ENCODE peak calls at places on chromosomes 16 and 17, in seven cellular contexts. C is effector CD4-positive, alpha-beta T cell; X is NCI-H1048; Y is A549; B is endothelial cell; Q is PC-3; W is M059J. T is an unnamed sample.

GRCh38 chr16:21649196-21649595 is 3.2 kb downstream of the IGSF6 start:
- DNase-seq in C (no peak), X (no peak), Y (no peak), B (no peak), Q (no peak), W (no peak), T (no peak)

GRCh38 chr17:73066148-73066884 is 26.2 kb downstream of the SLC39A11 start:
- DNase-seq in C (no peak), X (no peak), Y (no peak), B (no peak), Q (peak; percentile 19), W (no peak), T (no peak)

GRCh38 chr17:50926523-50926922 is 60.4 kb upstream of the TOB1 start:
- DNase-seq in C (no peak), X (no peak), Y (no peak), B (no peak), Q (no peak), W (no peak), T (no peak)

GRCh38 chr17:75460295-75460694 is 3.9 kb downstream of the TMEM94 start:
- DNase-seq in C (no peak), X (no peak), Y (no peak), B (no peak), Q (no peak), W (no peak), T (no peak)

GRCh38 chr17:46868689-46869187 is 17.4 kb downstream of the WNT9B start:
- DNase-seq in C (no peak), X (no peak), Y (peak; percentile 38), B (no peak), Q (no peak), W (peak; percentile 12), T (no peak)

GRCh38 chr17:72602517-72603345 is 481.9 kb downstream of the SOX9 start:
- DNase-seq in C (no peak), X (no peak), Y (peak; percentile 97), B (no peak), Q (peak; percentile 83), W (peak; percentile 97), T (no peak)

GRCh38 chr16:48158296-48158695 is 2.5 kb upstream of the ABCC12 start:
- DNase-seq in C (no peak), X (no peak), Y (peak; percentile 64), B (no peak), Q (peak; percentile 78), W (peak; percentile 99), T (no peak)

GRCh38 chr16:69320731-69321073 is 9.6 kb downstream of the VPS4A start:
- DNase-seq in C (no peak), X (no peak), Y (no peak), B (no peak), Q (no peak), W (no peak), T (no peak)

GRCh38 chr17:5775098-5775497 is 190.8 kb upstream of the NLRP1 start:
- DNase-seq in C (no peak), X (no peak), Y (no peak), B (no peak), Q (no peak), W (no peak), T (no peak)

GRCh38 chr17:45288825-45289224 is 26.9 kb upstream of the SPATA32 start:
- DNase-seq in C (no peak), X (no peak), Y (no peak), B (no peak), Q (no peak), W (no peak), T (no peak)

GRCh38 chr17:65020284-65020683 is 36.3 kb downstream of the GNA13 start:
- DNase-seq in C (no peak), X (no peak), Y (no peak), B (no peak), Q (peak; percentile 67), W (peak; percentile 65), T (no peak)

GRCh38 chr17:55742272-55743102 is 8.4 kb upstream of the PCTP start:
- DNase-seq in C (no peak), X (no peak), Y (no peak), B (no peak), Q (no peak), W (no peak), T (no peak)

GRCh38 chr16:2035431-2036199 is 8.9 kb downstream of the NHERF2 start:
- DNase-seq in C (no peak), X (no peak), Y (peak; percentile 84), B (no peak), Q (peak; percentile 80), W (peak; percentile 95), T (no peak)

GRCh38 chr16:76360384-76360783 is 83.2 kb downstream of the CNTNAP4 start:
- DNase-seq in C (no peak), X (no peak), Y (no peak), B (no peak), Q (no peak), W (no peak), T (no peak)

GRCh38 chr17:78130439-78131101 is at the start of gene TMC8:
- DNase-seq in C (peak; percentile 70), X (no peak), Y (no peak), B (no peak), Q (no peak), W (no peak), T (no peak)

GRCh38 chr17:12085076-12085949 is 64.6 kb downstream of the MAP2K4 start:
- DNase-seq in C (no peak), X (no peak), Y (peak; percentile 8), B (no peak), Q (no peak), W (no peak), T (no peak)

GRCh38 chr17:1769826-1770477 is 8.1 kb downstream of the SERPINF1 start:
- DNase-seq in C (no peak), X (no peak), Y (peak; percentile 78), B (no peak), Q (peak; percentile 17), W (no peak), T (no peak)

GRCh38 chr16:69197573-69197972 is 10.6 kb downstream of the SNTB2 start:
- DNase-seq in C (no peak), X (no peak), Y (no peak), B (no peak), Q (no peak), W (no peak), T (no peak)

GRCh38 chr16:76486740-76487139 is 209.5 kb downstream of the CNTNAP4 start:
- DNase-seq in C (no peak), X (no peak), Y (no peak), B (no peak), Q (no peak), W (no peak), T (no peak)

GRCh38 chr16:30691907-30692306 is 7.1 kb upstream of the SRCAP start:
- DNase-seq in C (no peak), X (no peak), Y (no peak), B (no peak), Q (no peak), W (no peak), T (no peak)

GRCh38 chr17:78314683-78315354 is 45.1 kb downstream of the SOCS3 start:
- DNase-seq in C (no peak), X (no peak), Y (no peak), B (no peak), Q (no peak), W (no peak), T (no peak)

GRCh38 chr17:51342257-51342656 is 81.9 kb downstream of the UTP18 start:
- DNase-seq in C (no peak), X (no peak), Y (no peak), B (no peak), Q (no peak), W (no peak), T (no peak)

GRCh38 chr17:33262724-33263123 is 30.4 kb downstream of the ASIC2 start:
- DNase-seq in C (no peak), X (no peak), Y (peak; percentile 17), B (no peak), Q (no peak), W (no peak), T (no peak)

GRCh38 chr17:78910885-78911284 is 7.9 kb upstream of the CEP295NL start:
- DNase-seq in C (no peak), X (no peak), Y (no peak), B (no peak), Q (no peak), W (no peak), T (no peak)

GRCh38 chr17:20702692-20703091 is 123.2 kb downstream of the CDRT15L2 start:
- DNase-seq in C (no peak), X (no peak), Y (no peak), B (no peak), Q (peak; percentile 0), W (no peak), T (no peak)

GRCh38 chr16:49048557-49048956 is 233.1 kb downstream of the CBLN1 start:
- DNase-seq in C (no peak), X (no peak), Y (no peak), B (no peak), Q (peak; percentile 64), W (peak; percentile 84), T (no peak)

GRCh38 chr17:67431210-67432015 is 54.3 kb downstream of the PITPNC1 start:
- DNase-seq in C (no peak), X (no peak), Y (peak; percentile 61), B (no peak), Q (peak; percentile 79), W (peak; percentile 92), T (no peak)

GRCh38 chr17:40462343-40463121 is 19.3 kb downstream of the IGFBP4 start:
- DNase-seq in C (no peak), X (no peak), Y (peak; percentile 60), B (peak; percentile 28), Q (peak; percentile 1), W (no peak), T (no peak)

GRCh38 chr17:80082403-80083135 is 18.8 kb upstream of the GAA start:
- DNase-seq in C (peak; percentile 31), X (peak; percentile 28), Y (peak; percentile 81), B (peak; percentile 75), Q (peak; percentile 91), W (peak; percentile 65), T (peak; percentile 12)